ENCODE peak calls at places on chromosomes 2 and 18, in six cellular contexts. R is GM23338, W is HepG2, I is K562, F is GM12878, X is H1. H is an unnamed sample.

GRCh38 chr2:119234021-119235019 is 10.7 kb downstream of the STEAP3 start:
- DNase-seq in W (peak; percentile 50), R (peak; percentile 81), X (peak; percentile 70), I (peak; percentile 45), F (no peak), H (peak; percentile 74)

GRCh38 chr2:229268626-229269025 is 2.5 kb downstream of the PID1 start:
- DNase-seq in W (no peak), R (no peak), X (no peak), I (no peak), F (no peak), H (no peak)

GRCh38 chr18:76997951-76998808 is 134.4 kb downstream of the MBP start:
- DNase-seq in I (no peak), W (no peak), R (no peak), F (no peak), X (no peak), H (no peak)

GRCh38 chr2:26988165-26988879 is 17.9 kb downstream of the MAPRE3 start:
- DNase-seq in I (no peak), F (no peak), W (no peak), R (no peak), X (no peak), H (no peak)

GRCh38 chr2:239770240-239770639 is 254.9 kb downstream of the NDUFA10 start:
- DNase-seq in X (no peak), W (no peak), I (no peak), F (no peak), R (no peak), H (no peak)

GRCh38 chr2:105880637-105881036 is 135.9 kb downstream of the NCK2 start:
- DNase-seq in F (no peak), W (no peak), X (no peak), R (no peak), I (no peak), H (no peak)

GRCh38 chr18:46320928-46321855 is 217.0 kb downstream of the HAUS1 start:
- DNase-seq in I (no peak), X (no peak), F (no peak), W (no peak), R (no peak), H (no peak)

GRCh38 chr2:101344173-101344572 is 35.7 kb upstream of the RNF149 start:
- DNase-seq in X (no peak), W (no peak), F (no peak), I (no peak), R (no peak), H (no peak)

GRCh38 chr2:129901754-129902415 is 77.6 kb upstream of the RAB6C start:
- DNase-seq in R (no peak), I (no peak), W (no peak), F (no peak), X (peak; percentile 7), H (no peak)

GRCh38 chr18:48545690-48546365 is 7.0 kb downstream of the CTIF start:
- DNase-seq in F (no peak), I (peak; percentile 44), W (no peak), R (peak; percentile 91), X (peak; percentile 62), H (peak; percentile 80)

GRCh38 chr2:20668871-20669475 is 2.0 kb downstream of the GDF7 start:
- DNase-seq in F (no peak), I (no peak), X (no peak), R (no peak), W (no peak), H (no peak)

GRCh38 chr2:7539077-7539476 is 621.9 kb downstream of the RNF144A start:
- DNase-seq in W (no peak), I (no peak), R (no peak), X (no peak), F (no peak), H (no peak)

GRCh38 chr2:204425821-204426220 is 119.5 kb upstream of the PARD3B start:
- DNase-seq in W (no peak), I (no peak), R (no peak), X (no peak), F (no peak), H (no peak)

GRCh38 chr18:79497638-79498081 is 101.9 kb downstream of the NFATC1 start:
- DNase-seq in F (peak; percentile 25), R (no peak), X (no peak), W (no peak), I (no peak), H (no peak)

GRCh38 chr2:21466528-21466927 is 342.8 kb downstream of the TDRD15 start:
- DNase-seq in I (no peak), X (no peak), F (no peak), W (no peak), R (no peak), H (no peak)

GRCh38 chr2:120134263-120134662 is 88.9 kb downstream of the TMEM185B start:
- DNase-seq in R (peak; percentile 39), X (no peak), W (peak; percentile 87), F (no peak), I (no peak), H (peak; percentile 22)

GRCh38 chr2:96111257-96111640 is 5.1 kb downstream of the ADRA2B start:
- DNase-seq in I (no peak), F (no peak), W (no peak), R (no peak), X (no peak), H (no peak)

GRCh38 chr2:20621366-20622295 is 29.3 kb downstream of the HS1BP3 start:
- DNase-seq in I (no peak), W (no peak), F (no peak), R (no peak), X (no peak), H (no peak)

GRCh38 chr2:238929242-238930081 is 81.6 kb downstream of the TWIST2 start:
- DNase-seq in X (no peak), I (no peak), W (no peak), F (no peak), R (no peak), H (no peak)

GRCh38 chr2:126700677-126701076 is 44.7 kb downstream of the GYPC start:
- DNase-seq in I (no peak), W (no peak), F (no peak), X (no peak), R (no peak), H (no peak)

GRCh38 chr18:11104307-11104706 is 45.1 kb downstream of the PIEZO2 start:
- DNase-seq in W (peak; percentile 15), F (no peak), R (no peak), X (no peak), I (no peak), H (no peak)

GRCh38 chr2:42238644-42239288 is 69.6 kb downstream of the EML4 start:
- DNase-seq in F (no peak), R (peak; percentile 79), X (peak; percentile 63), W (peak; percentile 53), I (no peak), H (peak; percentile 47)

GRCh38 chr2:75524276-75524911 is 36.3 kb downstream of the EVA1A start:
- DNase-seq in R (no peak), I (no peak), F (no peak), W (no peak), X (no peak), H (no peak)

GRCh38 chr2:23287250-23287704 is 97.7 kb upstream of the KLHL29 start:
- DNase-seq in W (no peak), X (no peak), I (no peak), R (peak; percentile 11), F (no peak), H (no peak)

GRCh38 chr2:186303091-186303490 is 183.0 kb upstream of the ZC3H15 start:
- DNase-seq in I (no peak), F (no peak), X (no peak), W (no peak), R (no peak), H (no peak)

GRCh38 chr2:212928681-212929080 is 222.7 kb downstream of the IKZF2 start:
- DNase-seq in X (no peak), R (no peak), W (no peak), F (no peak), I (no peak), H (no peak)

GRCh38 chr2:212923393-212923792 is 228.0 kb downstream of the IKZF2 start:
- DNase-seq in F (no peak), W (no peak), I (no peak), X (no peak), R (no peak), H (no peak)

GRCh38 chr2:212929116-212929515 is 222.3 kb downstream of the IKZF2 start:
- DNase-seq in I (no peak), F (no peak), W (no peak), R (no peak), X (no peak), H (no peak)

GRCh38 chr2:212929971-212930370 is 221.4 kb downstream of the IKZF2 start:
- DNase-seq in F (no peak), W (no peak), I (no peak), R (no peak), X (no peak), H (no peak)

DNA sequence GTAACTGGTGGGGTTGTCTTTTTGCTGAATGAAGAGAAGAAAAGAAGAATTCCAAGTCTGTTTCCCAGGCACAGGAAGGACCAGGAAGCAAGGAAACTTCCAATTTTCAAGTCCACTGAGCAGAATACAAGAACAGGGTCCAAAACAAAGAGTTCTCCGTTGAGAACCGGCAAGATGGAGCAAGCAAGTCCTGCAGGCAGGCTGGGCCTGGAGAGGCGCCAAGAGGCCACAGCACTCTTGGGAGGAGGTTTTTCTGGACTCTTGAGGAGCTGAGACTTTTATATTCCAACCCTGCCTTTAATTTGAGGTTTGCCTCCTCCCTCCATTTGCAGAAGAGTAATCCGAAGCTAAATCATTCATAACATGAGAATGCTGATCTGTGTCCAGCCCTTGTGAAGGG is 224.5 kb downstream of the IKZF2 start:
- DNase-seq in F (no peak), R (no peak), W (no peak), X (no peak), I (no peak), H (no peak)
- TF ChIP-seq CREB1 in F (no peak), R (no peak), W (no peak), X (no peak), I (no peak), H (no peak)

GRCh38 chr2:37232131-37232933 is 874 bp downstream of the NDUFAF7 start:
- DNase-seq in F (no peak), I (peak; percentile 15), W (peak; percentile 12), X (no peak), R (peak; percentile 24), H (peak; percentile 13)
- TF ChIP-seq CREB1 in F (no peak), I (no peak), W (no peak), X (no peak), R (no peak), H (no peak)

DNA sequence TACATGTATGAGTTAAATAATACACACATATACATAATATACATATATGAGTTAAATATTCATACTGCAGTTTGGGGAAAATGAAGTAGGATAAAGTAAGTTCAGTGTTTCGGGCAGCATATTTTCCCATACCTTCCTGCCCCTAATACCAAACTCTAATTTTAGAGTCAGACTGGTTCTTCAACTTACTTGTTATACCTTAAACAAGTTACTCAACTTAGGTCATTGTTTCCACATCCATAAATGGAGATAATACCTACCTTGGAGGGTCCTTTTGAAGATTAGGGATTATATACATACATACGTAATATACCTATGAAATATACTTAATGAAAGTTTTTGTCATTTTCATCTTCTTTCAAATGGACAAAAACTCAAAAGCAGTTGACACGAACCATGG is 8.4 kb downstream of the MEMO1 start:
- DNase-seq in F (no peak), X (no peak), W (no peak), R (no peak), I (no peak), H (no peak)
- TF ChIP-seq CREB1 in F (no peak), X (no peak), W (no peak), R (no peak), I (no peak), H (no peak)

GRCh38 chr2:233353101-233353768 is 1.1 kb upstream of the DGKD start:
- DNase-seq in F (no peak), I (peak; percentile 68), X (no peak), R (no peak), W (no peak), H (no peak)
- TF ChIP-seq CREB1 in F (no peak), I (no peak), X (no peak), R (no peak), W (no peak), H (no peak)